ENCODE peak calls at places on chromosomes 2 and 18, in five cellular contexts. F, A, U, G and H are unnamed samples.

GRCh38 chr2:186991766-186992417 is 142.9 kb upstream of the ZSWIM2 start:
- DNase-seq in F (no peak), U (peak), G (peak), A (no peak), H (no peak)

GRCh38 chr2:230796280-230796862 is 68.4 kb upstream of the ITM2C start:
- DNase-seq in U (peak), G (peak), F (no peak), A (no peak), H (no peak)

GRCh38 chr2:73268831-73269685 is 15.2 kb downstream of the FBXO41 start:
- DNase-seq in F (peak), U (no peak), G (no peak), A (peak), H (peak)

GRCh38 chr18:13262839-13263691 is 44.5 kb downstream of the LDLRAD4 start:
- DNase-seq in A (no peak), G (no peak), U (no peak), F (no peak), H (no peak)

GRCh38 chr2:236782938-236783337 is 213.3 kb downstream of the ACKR3 start:
- DNase-seq in G (peak), F (no peak), U (peak), A (no peak), H (no peak)

GRCh38 chr2:74576151-74576755 is 21.7 kb downstream of the DOK1 start:
- DNase-seq in U (no peak), G (no peak), F (no peak), A (no peak), H (no peak)

GRCh38 chr18:48674758-48675157 is 135.9 kb downstream of the CTIF start:
- DNase-seq in U (no peak), F (no peak), A (no peak), G (no peak), H (no peak)

GRCh38 chr2:206392118-206392517 is 51.2 kb upstream of the ADAM23 start:
- DNase-seq in U (peak), G (peak), F (peak), A (no peak), H (peak)

GRCh38 chr2:47373747-47374146 is 29.2 kb upstream of the MSH2 start:
- DNase-seq in A (peak), F (peak), U (no peak), G (no peak), H (no peak)

GRCh38 chr2:16167471-16168426 is 227.4 kb downstream of the MYCN start:
- DNase-seq in F (no peak), A (no peak), G (no peak), U (no peak), H (no peak)

GRCh38 chr2:241188386-241189092 is at the start of gene ANO7:
- DNase-seq in G (no peak), F (peak), A (peak), U (no peak), H (peak)
- H3K4me3 ChIP-seq in G (no peak), F (no peak), A (peak), U (no peak), H (peak)

GRCh38 chr2:216109962-216110614 is 940 bp downstream of the XRCC5 start:
- DNase-seq in U (peak), A (no peak), G (peak), F (peak), H (peak)

GRCh38 chr2:216110620-216111019 is 1.5 kb downstream of the XRCC5 start:
- DNase-seq in F (no peak), A (no peak), G (no peak), U (no peak), H (no peak)

GRCh38 chr2:216108967-216109921 is at the start of gene XRCC5:
- DNase-seq in U (peak), G (peak), F (peak), A (peak), H (peak)

GRCh38 chr2:216112926-216113325 is 3.8 kb downstream of the XRCC5 start:
- DNase-seq in A (no peak), U (no peak), G (no peak), F (no peak), H (no peak)

DNA sequence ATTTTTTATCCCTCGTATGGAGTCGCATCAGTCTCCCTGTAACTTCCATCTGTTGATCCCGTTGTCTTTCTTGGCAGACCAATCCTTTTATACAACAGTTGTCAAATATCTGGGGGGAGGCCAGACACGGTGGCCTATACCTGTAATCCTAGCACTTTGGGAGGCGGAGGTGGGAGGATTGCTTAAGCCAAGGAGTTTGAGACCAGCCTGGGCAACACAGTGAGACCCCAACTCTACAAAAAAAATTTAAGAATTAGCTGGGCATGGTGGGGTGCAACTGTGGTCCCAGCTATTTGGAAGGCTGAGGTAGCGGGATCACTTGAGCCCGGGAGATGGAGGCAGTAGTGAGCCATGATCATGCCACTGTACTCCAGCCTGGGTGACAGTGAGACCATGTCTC is 2.0 kb downstream of the XRCC5 start:
- DNase-seq in U (no peak), A (no peak), F (no peak), G (no peak), H (no peak)
- H3K4me3 ChIP-seq in U (no peak), A (no peak), F (no peak), G (no peak), H (peak)

DNA sequence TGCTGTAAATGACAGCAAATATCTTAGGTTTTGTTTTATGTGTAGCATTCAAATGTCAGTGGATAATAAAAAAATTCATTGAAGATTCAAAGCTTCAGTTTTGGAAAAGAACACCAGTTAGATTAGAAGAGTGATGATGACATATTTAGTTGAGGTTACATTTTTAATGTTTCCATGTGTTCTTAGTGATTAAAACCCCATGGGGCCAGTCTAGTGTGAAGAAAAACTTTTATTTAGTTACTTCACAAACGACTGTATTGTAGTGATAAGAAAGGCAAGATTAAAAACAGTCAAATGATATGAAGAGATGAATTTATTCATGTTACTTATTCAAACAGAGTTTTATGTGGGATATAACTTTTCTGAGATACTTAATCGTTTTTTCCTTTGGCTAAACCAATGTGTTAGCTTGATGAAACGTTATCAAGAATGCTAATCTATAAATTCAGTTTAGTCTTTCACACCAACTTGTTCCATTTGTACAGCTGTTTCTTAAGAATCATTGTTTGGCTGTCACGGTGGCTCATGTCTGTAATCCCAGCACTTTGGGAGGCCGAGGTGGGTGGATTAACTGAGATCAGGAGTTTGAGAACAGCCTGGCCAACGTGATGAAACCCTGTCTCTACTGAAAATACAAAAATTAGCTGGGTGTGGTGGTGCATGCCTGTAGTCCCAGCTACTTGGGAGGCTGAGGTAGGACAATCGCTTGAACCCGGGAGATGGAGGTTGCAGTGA is 11.6 kb downstream of the BMPR2 start:
- DNase-seq in A (no peak), U (peak), G (no peak), F (no peak), H (no peak)
- H3K4me3 ChIP-seq in A (no peak), U (no peak), G (no peak), F (no peak), H (no peak)

GRCh38 chr2:38446418-38446817 is 69.3 kb upstream of the ATL2 start:
- DNase-seq in U (no peak), G (no peak), A (no peak), F (no peak), H (no peak)

GRCh38 chr2:38444247-38444646 is 67.2 kb upstream of the ATL2 start:
- DNase-seq in G (peak), F (no peak), A (no peak), U (no peak), H (no peak)

GRCh38 chr2:38443021-38443541 is 66.0 kb upstream of the ATL2 start:
- DNase-seq in F (peak), G (peak), A (peak), U (peak), H (no peak)

GRCh38 chr2:38448692-38449405 is 71.8 kb upstream of the ATL2 start:
- DNase-seq in U (no peak), A (no peak), F (no peak), G (no peak), H (no peak)

DNA sequence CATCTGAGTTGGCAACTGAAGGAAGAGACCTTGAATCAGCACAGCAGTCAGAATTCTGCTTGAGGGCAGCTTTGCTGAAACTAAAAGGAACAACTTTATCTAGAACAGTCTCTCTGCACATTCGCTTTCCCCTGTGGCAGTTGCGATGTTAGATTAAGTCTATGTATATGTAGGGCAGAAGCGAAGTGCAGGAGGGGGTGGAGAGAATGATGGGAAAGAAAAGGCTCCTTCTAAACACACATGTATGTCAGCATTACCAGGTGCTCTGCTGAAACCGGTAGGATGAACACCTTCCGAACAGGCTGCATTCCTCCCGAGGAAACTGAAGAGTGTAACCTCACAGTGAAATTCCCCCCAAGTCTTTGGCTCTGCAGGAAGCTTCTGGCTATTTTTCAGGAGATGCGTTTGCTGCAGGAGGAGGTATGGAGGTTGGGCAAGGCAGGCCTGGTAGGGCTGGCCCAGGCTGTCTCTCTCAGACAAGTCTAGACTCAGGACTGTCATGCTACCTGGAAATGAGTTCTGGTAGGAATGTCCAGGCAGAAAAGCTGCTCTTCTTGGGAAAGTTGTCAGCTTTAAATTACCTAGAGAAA is 70.0 kb upstream of the ATL2 start:
- DNase-seq in G (no peak), U (no peak), A (no peak), F (no peak), H (no peak)
- H3K4me3 ChIP-seq in G (no peak), U (no peak), A (no peak), F (no peak), H (no peak)

GRCh38 chr2:201073071-201073470 is 1.3 kb downstream of the NDUFB3 start:
- DNase-seq in F (no peak), G (no peak), A (no peak), U (no peak), H (no peak)
- H3K4me3 ChIP-seq in F (no peak), G (no peak), A (no peak), U (no peak), H (peak)

GRCh38 chr2:215431778-215432758 is 3.8 kb downstream of the FN1 start:
- DNase-seq in G (peak), F (no peak), U (peak), A (no peak), H (no peak)

GRCh38 chr2:215432759-215433594 is 2.9 kb downstream of the FN1 start:
- DNase-seq in U (peak), A (no peak), G (peak), F (no peak), H (no peak)

GRCh38 chr2:215429424-215429823 is 6.4 kb downstream of the FN1 start:
- DNase-seq in A (no peak), U (peak), F (no peak), G (no peak), H (no peak)

GRCh38 chr2:215430528-215431187 is 5.2 kb downstream of the FN1 start:
- DNase-seq in F (no peak), A (no peak), G (peak), U (peak), H (no peak)

GRCh38 chr2:215431290-215431689 is 4.6 kb downstream of the FN1 start:
- DNase-seq in A (no peak), G (no peak), U (no peak), F (no peak), H (no peak)
- H3K4me3 ChIP-seq in A (no peak), G (peak), U (peak), F (no peak), H (no peak)

DNA sequence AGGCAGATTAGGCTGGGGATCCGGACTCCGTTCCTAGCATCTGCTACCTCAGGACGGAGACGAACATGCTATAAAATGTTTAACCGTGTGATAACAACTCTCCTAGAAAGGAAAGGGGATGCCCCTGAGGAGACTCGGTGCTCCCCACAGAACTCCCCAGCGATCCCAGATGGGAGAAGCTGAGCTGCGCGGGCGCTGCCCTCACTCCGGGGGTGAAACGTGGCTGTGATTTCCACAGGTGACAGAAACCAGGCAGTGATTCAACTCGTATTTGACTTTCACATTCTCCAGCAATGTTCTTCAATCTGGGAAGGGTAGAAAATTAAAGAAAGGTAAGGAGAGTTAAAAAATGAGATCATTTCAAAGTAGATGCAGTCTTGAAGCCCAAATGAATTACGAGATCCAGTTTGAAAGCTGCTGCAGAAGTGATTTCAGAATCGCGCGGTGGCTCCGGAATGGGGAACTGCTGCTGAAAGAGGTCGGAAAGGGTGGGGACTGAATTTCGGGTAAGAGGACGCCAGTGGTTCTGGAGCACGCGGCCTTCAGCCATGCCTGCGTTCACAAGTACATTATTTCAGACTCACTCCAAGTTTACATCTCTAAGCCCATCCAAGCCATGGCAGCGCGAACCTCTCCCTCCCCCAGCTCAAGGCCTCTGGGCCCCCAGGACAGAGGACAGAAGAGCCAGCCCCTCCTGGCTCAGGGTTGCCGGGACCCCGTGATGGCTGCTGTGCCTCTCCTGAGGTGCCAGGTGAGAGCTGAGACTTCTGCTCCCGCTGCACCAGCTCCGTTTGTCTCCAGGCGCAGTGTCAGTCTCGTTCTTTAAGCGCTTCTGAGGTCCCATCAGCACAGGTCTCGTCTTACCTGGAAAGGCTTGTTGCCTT is 39.5 kb downstream of the ADNP2 start:
- DNase-seq in G (no peak), A (no peak), U (peak), F (no peak), H (no peak)
- H3K4me3 ChIP-seq in G (peak), A (peak), U (peak), F (no peak), H (no peak)

DNA sequence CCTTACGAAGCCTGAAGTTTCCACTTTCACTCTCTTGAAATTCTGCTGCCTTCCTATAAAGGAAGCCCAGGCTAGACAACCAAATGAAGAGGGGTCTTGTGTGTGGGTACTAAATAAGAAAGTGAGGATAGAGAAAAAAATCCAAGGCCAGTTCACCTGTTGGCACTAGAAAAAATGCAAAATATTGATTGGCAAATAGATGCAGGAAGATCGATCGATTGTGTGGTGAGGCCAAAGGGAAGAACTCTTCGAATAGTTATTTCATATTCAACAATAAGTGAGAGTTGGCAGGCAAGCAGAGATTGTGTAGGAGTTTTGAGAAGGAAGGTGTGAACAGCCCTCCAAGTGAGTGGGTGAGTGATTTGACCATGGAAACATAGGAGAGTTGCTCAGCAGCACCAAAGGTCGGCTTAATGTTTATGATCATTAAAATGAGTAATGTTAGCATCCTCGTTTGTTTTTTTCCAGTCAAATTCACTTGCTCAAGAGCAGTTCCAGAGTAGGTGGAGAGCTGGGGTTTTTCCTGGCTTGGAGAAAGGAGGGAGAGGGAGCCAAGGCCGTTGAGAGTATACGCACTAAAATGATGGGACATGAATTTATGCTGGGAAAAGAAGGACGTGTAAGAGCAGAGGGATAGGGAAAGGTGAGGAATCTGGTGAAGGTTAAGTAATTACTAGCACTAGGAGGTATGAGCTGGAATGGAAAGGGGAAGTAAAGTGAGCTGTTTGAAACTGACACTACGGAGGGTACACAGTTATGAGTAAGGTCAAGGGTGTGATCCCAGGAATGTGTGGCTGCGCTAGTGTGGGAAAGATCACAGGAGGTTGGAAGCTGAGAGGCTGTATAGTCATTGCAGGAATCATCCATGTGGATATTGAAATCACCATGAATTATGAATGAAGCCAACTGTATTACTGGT is 1.1 kb upstream of the NAPG start:
- DNase-seq in U (no peak), G (peak), A (no peak), F (no peak), H (peak)
- H3K4me3 ChIP-seq in U (no peak), G (no peak), A (peak), F (no peak), H (peak)

GRCh38 chr18:34837769-34838194 is 127.7 kb downstream of the DTNA start:
- DNase-seq in G (no peak), F (no peak), U (peak), A (no peak), H (no peak)
- H3K4me3 ChIP-seq in G (no peak), F (no peak), U (no peak), A (no peak), H (no peak)